ENCODE peak calls at places on chromosomes 12 and 14, in nine cellular contexts. U, F, S, N, L, R, C, B and O are unnamed samples.

GRCh38 chr12:55926738-55927587 is 731 bp downstream of the PYM1 start:
- DNase-seq in C (peak; percentile 98), U (peak; percentile 98), B (peak; percentile 96), S (peak; percentile 92), L (peak; percentile 91), F (peak; percentile 94), R (peak; percentile 92), N (peak; percentile 92), O (peak; percentile 92)

GRCh38 chr12:3491938-3492867 is 1.2 kb downstream of the PRMT8 start:
- DNase-seq in S (peak; percentile 71), B (no peak), N (peak; percentile 30), C (peak; percentile 96), U (peak; percentile 98), R (peak; percentile 46), L (peak; percentile 40), F (peak; percentile 92), O (peak; percentile 73)

GRCh38 chr12:113755098-113755497 is 211.0 kb downstream of the RBM19 start:
- DNase-seq in S (no peak), R (no peak), B (no peak), L (no peak), C (no peak), U (no peak), F (no peak), N (no peak), O (no peak)

GRCh38 chr12:62724947-62725447 is 210.0 kb downstream of the PPM1H start:
- DNase-seq in N (peak; percentile 98), R (peak; percentile 98), S (no peak), B (no peak), U (no peak), L (peak; percentile 97), F (peak; percentile 85), C (peak; percentile 91), O (peak; percentile 99)

GRCh38 chr14:99393059-99393655 is 87.5 kb downstream of the SETD3 start:
- DNase-seq in U (peak; percentile 93), B (no peak), S (peak; percentile 75), F (peak; percentile 48), L (peak; percentile 54), N (peak; percentile 11), R (peak; percentile 64), C (peak; percentile 86), O (peak; percentile 62)

GRCh38 chr12:41944241-41944640 is 200.4 kb downstream of the GXYLT1 start:
- DNase-seq in U (no peak), B (no peak), L (no peak), C (no peak), S (no peak), R (no peak), N (no peak), F (peak; percentile 16), O (no peak)

GRCh38 chr12:98803468-98804209 is 158.5 kb downstream of the APAF1 start:
- DNase-seq in N (peak; percentile 4), F (peak; percentile 22), L (no peak), C (peak; percentile 33), R (no peak), S (no peak), B (no peak), U (no peak), O (no peak)

GRCh38 chr14:104939666-104940410 is 15.2 kb downstream of the PLD4 start:
- DNase-seq in F (no peak), C (peak; percentile 36), R (no peak), U (peak; percentile 51), L (no peak), N (no peak), B (no peak), S (peak; percentile 59), O (no peak)

GRCh38 chr14:26984318-26985177 is 386.7 kb upstream of the NOVA1 start:
- DNase-seq in R (peak; percentile 78), L (peak; percentile 71), N (peak; percentile 41), S (no peak), C (peak; percentile 85), B (no peak), U (no peak), F (peak; percentile 18), O (peak; percentile 61)

GRCh38 chr14:31766315-31766892 is 205.2 kb downstream of the NUBPL start:
- DNase-seq in S (no peak), U (no peak), C (no peak), F (no peak), B (no peak), N (no peak), L (no peak), R (no peak), O (no peak)

GRCh38 chr12:68809190-68810026 is 1.4 kb downstream of the MDM2 start:
- DNase-seq in N (no peak), R (no peak), U (no peak), S (no peak), L (no peak), F (no peak), B (no peak), C (no peak), O (no peak)

GRCh38 chr14:88625671-88626070 is 62.8 kb downstream of the ZC3H14 start:
- DNase-seq in L (no peak), B (no peak), C (no peak), U (no peak), S (no peak), R (no peak), N (no peak), F (no peak), O (no peak)

GRCh38 chr14:55059333-55059732 is 7.9 kb downstream of the MAPK1IP1L start:
- DNase-seq in N (no peak), C (no peak), B (no peak), S (no peak), L (no peak), U (no peak), F (no peak), R (no peak), O (no peak)

GRCh38 chr14:54756656-54757392 is 145.8 kb downstream of the GCH1 start:
- DNase-seq in U (no peak), F (no peak), C (no peak), N (no peak), B (no peak), S (no peak), L (no peak), R (no peak), O (no peak)

GRCh38 chr14:93734961-93735360 is 53.3 kb downstream of the PRIMA1 start:
- DNase-seq in F (no peak), C (no peak), U (peak; percentile 61), N (no peak), B (no peak), S (no peak), L (no peak), R (no peak), O (no peak)

GRCh38 chr12:23140710-23141109 is 515.7 kb downstream of the ETNK1 start:
- DNase-seq in S (no peak), L (no peak), C (no peak), N (peak; percentile 1), R (no peak), F (no peak), B (no peak), U (no peak), O (no peak)

GRCh38 chr14:76931629-76932402 is 96.7 kb downstream of the IRF2BPL start:
- DNase-seq in R (no peak), S (no peak), C (no peak), B (no peak), L (no peak), U (peak; percentile 43), N (no peak), F (no peak), O (no peak)

GRCh38 chr12:3820122-3820521 is 53.1 kb downstream of the PARP11 start:
- DNase-seq in N (peak; percentile 48), B (no peak), L (peak; percentile 20), F (peak; percentile 24), S (no peak), R (peak; percentile 38), U (no peak), C (no peak), O (peak; percentile 57)

GRCh38 chr12:43655586-43655985 is 103.0 kb downstream of the PUS7L start:
- DNase-seq in L (peak; percentile 24), S (no peak), U (no peak), B (no peak), F (no peak), N (peak; percentile 61), R (peak; percentile 32), C (no peak), O (peak; percentile 44)

GRCh38 chr12:116444590-116444943 is 114.6 kb upstream of the MAP1LC3B2 start:
- DNase-seq in U (no peak), S (no peak), C (no peak), N (no peak), R (no peak), L (no peak), B (no peak), F (no peak), O (no peak)

GRCh38 chr14:72686832-72687231 is 207.1 kb downstream of the DPF3 start:
- DNase-seq in U (no peak), N (no peak), R (no peak), B (no peak), C (no peak), F (no peak), S (no peak), L (no peak), O (no peak)

GRCh38 chr14:20247651-20248246 is 8.7 kb downstream of the OR11H4 start:
- DNase-seq in N (no peak), R (peak; percentile 66), L (peak; percentile 55), S (no peak), C (no peak), F (no peak), B (no peak), U (peak; percentile 53), O (peak; percentile 58)

GRCh38 chr12:48925218-48925871 is at the start of gene FKBP11:
- DNase-seq in B (peak; percentile 40), S (peak; percentile 86), U (peak; percentile 94), C (peak; percentile 93), R (no peak), F (peak; percentile 92), N (peak; percentile 40), L (no peak), O (peak; percentile 38)

GRCh38 chr12:29961231-29961630 is 177.5 kb upstream of the TMTC1 start:
- DNase-seq in N (peak; percentile 15), R (no peak), C (no peak), F (no peak), S (no peak), L (no peak), B (no peak), U (peak; percentile 13), O (no peak)

GRCh38 chr12:30882706-30883105 is 43.8 kb upstream of the TSPAN11 start:
- DNase-seq in B (no peak), S (no peak), U (no peak), F (no peak), N (no peak), R (no peak), C (no peak), L (no peak), O (no peak)

GRCh38 chr12:101107032-101107763 is 102.8 kb downstream of the SLC5A8 start:
- DNase-seq in C (no peak), N (no peak), F (no peak), L (no peak), U (no peak), R (no peak), S (no peak), B (no peak), O (no peak)

GRCh38 chr14:90815817-90816662 is at the start of gene TTC7B:
- DNase-seq in U (peak; percentile 99), L (peak; percentile 18), S (peak; percentile 76), N (peak; percentile 40), F (peak; percentile 96), R (peak; percentile 50), C (peak; percentile 87), B (no peak), O (peak; percentile 23)

GRCh38 chr12:56119361-56119796 is 1.3 kb downstream of the ZC3H10 start:
- DNase-seq in R (peak; percentile 89), L (peak; percentile 95), U (peak; percentile 93), F (peak; percentile 87), C (peak; percentile 94), S (no peak), N (peak; percentile 94), B (peak; percentile 25), O (peak; percentile 87)

GRCh38 chr12:132095520-132096409 is 48.4 kb downstream of the DDX51 start:
- DNase-seq in N (no peak), L (no peak), B (no peak), F (no peak), R (no peak), C (peak; percentile 64), S (no peak), U (no peak), O (no peak)

GRCh38 chr12:127161466-127161865 is 1105.5 kb upstream of the TMEM132C start:
- DNase-seq in C (no peak), U (no peak), R (no peak), N (no peak), S (no peak), L (no peak), F (no peak), B (no peak), O (no peak)

GRCh38 chr14:55705651-55706340 is 125.8 kb downstream of the KTN1 start:
- DNase-seq in F (no peak), B (no peak), R (peak; percentile 68), S (peak; percentile 82), C (no peak), L (peak; percentile 68), N (no peak), U (no peak), O (peak; percentile 91)